ENCODE peak calls at places on chromosome 18, in six cellular contexts. Y is NB4, I is HepG2, T is A549, L is endothelial cell of umbilical vein, F is K562. Q is an unnamed sample.

GRCh38 chr18:13416848-13417247 is 198.3 kb downstream of the LDLRAD4 start:
- DNase-seq in Y (no peak), I (peak), T (no peak), L (no peak), F (no peak), Q (no peak)

GRCh38 chr18:59123588-59124369 is 15.9 kb upstream of the SEC11C start:
- DNase-seq in Y (no peak), I (no peak), T (peak), L (no peak), F (no peak), Q (no peak)

GRCh38 chr18:50111398-50111797 is 83.5 kb downstream of the MYO5B start:
- DNase-seq in Y (no peak), I (no peak), T (no peak), L (no peak), F (no peak), Q (no peak)

GRCh38 chr18:48888681-48889080 is 62.1 kb downstream of the SMAD7 start:
- DNase-seq in Y (no peak), I (no peak), T (no peak), L (no peak), F (no peak), Q (no peak)

GRCh38 chr18:48838921-48839818 is 111.6 kb downstream of the SMAD7 start:
- DNase-seq in Y (peak), I (no peak), T (no peak), L (no peak), F (no peak), Q (no peak)

GRCh38 chr18:8116346-8117007 is 492.8 kb upstream of the RAB12 start:
- DNase-seq in Y (no peak), I (peak), T (peak), L (peak), F (peak), Q (no peak)

GRCh38 chr18:6414723-6415362 is at the start of gene L3MBTL4:
- DNase-seq in Y (no peak), I (no peak), T (no peak), L (no peak), F (no peak), Q (no peak)

GRCh38 chr18:48391863-48392262 is 17.3 kb downstream of the ZBTB7C start:
- DNase-seq in Y (no peak), I (no peak), T (no peak), L (no peak), F (no peak), Q (no peak)

GRCh38 chr18:43077510-43078290 is 37.8 kb downstream of the RIT2 start:
- DNase-seq in Y (no peak), I (no peak), T (no peak), L (no peak), F (no peak), Q (no peak)

GRCh38 chr18:65990944-65991708 is 240.3 kb downstream of the CDH7 start:
- DNase-seq in Y (no peak), I (no peak), T (no peak), L (no peak), F (no peak), Q (no peak)

GRCh38 chr18:35525795-35526475 is 28.2 kb upstream of the INO80C start:
- DNase-seq in Y (peak), I (no peak), T (no peak), L (no peak), F (no peak), Q (no peak)

GRCh38 chr18:75198046-75198445 is 10.9 kb downstream of the PTGR3 start:
- DNase-seq in Y (no peak), I (no peak), T (no peak), L (no peak), F (no peak), Q (no peak)

GRCh38 chr18:51151568-51152511 is 45.6 kb downstream of the MEX3C start:
- DNase-seq in Y (peak), I (no peak), T (no peak), L (no peak), F (no peak), Q (no peak)

GRCh38 chr18:42030586-42031182 is 75.7 kb downstream of the PIK3C3 start:
- DNase-seq in Y (peak), I (peak), T (peak), L (peak), F (no peak), Q (no peak)

GRCh38 chr18:48896875-48897511 is 53.8 kb downstream of the SMAD7 start:
- DNase-seq in Y (peak), I (peak), T (peak), L (peak), F (peak), Q (peak)

GRCh38 chr18:45755936-45756335 is 32.0 kb downstream of the SLC14A1 start:
- DNase-seq in Y (no peak), I (no peak), T (no peak), L (peak), F (no peak), Q (no peak)

GRCh38 chr18:42712065-42712464 is 403.4 kb downstream of the RIT2 start:
- DNase-seq in Y (no peak), I (no peak), T (no peak), L (no peak), F (no peak), Q (no peak)

GRCh38 chr18:7059276-7059675 is 58.3 kb downstream of the LAMA1 start:
- DNase-seq in Y (no peak), I (no peak), T (no peak), L (no peak), F (no peak), Q (no peak)

GRCh38 chr18:48813833-48814489 is 136.8 kb downstream of the SMAD7 start:
- DNase-seq in Y (no peak), I (no peak), T (no peak), L (no peak), F (peak), Q (no peak)

GRCh38 chr18:45399146-45399545 is 216.1 kb upstream of the SLC14A2 start:
- DNase-seq in Y (no peak), I (no peak), T (no peak), L (no peak), F (no peak), Q (no peak)

GRCh38 chr18:50614838-50615237 is 55.0 kb downstream of the MAPK4 start:
- DNase-seq in Y (peak), I (peak), T (peak), L (no peak), F (no peak), Q (no peak)

GRCh38 chr18:79578396-79579260 is 101.0 kb upstream of the CTDP1 start:
- DNase-seq in Y (no peak), I (no peak), T (no peak), L (no peak), F (no peak), Q (no peak)

GRCh38 chr18:79577451-79578395 is 101.9 kb upstream of the CTDP1 start:
- DNase-seq in Y (peak), I (no peak), T (no peak), L (no peak), F (peak), Q (no peak)

GRCh38 chr18:79575891-79576685 is 103.5 kb upstream of the CTDP1 start:
- DNase-seq in Y (no peak), I (no peak), T (no peak), L (no peak), F (no peak), Q (no peak)

GRCh38 chr18:79574938-79575525 is 104.6 kb upstream of the CTDP1 start:
- DNase-seq in Y (peak), I (no peak), T (no peak), L (no peak), F (no peak), Q (no peak)

DNA sequence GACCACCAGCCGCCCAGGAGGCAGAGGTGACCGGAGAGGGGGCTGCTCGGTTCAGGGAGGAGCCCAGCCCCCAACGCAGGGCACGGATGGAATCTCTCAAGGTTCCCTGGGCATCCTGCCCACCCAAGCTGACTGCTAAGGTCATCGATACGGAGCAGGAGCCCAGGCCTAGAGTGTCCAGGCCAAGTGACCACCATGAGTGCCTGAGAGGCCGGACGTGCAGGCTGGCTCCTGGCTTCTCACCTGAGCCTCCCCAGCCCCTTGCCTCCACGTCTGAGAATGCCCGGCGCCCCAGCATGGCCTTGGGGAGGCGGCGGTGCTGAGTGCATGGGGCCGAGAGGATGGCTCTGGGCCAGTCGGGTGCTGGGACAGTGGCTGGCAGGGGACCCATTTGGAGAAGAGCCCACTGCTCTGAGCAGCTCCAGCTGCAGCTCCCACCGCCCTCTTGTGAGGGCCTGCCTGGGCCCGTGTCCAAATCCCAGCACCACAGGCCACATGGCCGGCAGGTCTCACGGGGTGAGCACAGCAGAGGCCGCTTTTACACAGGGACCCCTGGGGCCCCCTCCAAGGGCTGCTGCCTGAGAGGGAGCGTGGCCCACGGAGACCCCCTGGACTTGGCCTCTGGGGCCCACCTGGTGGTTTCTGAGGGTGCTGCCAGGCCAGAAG is 102.8 kb upstream of the CTDP1 start:
- DNase-seq in Y (no peak), I (no peak), T (no peak), L (no peak), F (no peak), Q (no peak)
- TF ChIP-seq MYC in Y (no peak), I (no peak), T (no peak), L (no peak), F (no peak), Q (no peak)

DNA sequence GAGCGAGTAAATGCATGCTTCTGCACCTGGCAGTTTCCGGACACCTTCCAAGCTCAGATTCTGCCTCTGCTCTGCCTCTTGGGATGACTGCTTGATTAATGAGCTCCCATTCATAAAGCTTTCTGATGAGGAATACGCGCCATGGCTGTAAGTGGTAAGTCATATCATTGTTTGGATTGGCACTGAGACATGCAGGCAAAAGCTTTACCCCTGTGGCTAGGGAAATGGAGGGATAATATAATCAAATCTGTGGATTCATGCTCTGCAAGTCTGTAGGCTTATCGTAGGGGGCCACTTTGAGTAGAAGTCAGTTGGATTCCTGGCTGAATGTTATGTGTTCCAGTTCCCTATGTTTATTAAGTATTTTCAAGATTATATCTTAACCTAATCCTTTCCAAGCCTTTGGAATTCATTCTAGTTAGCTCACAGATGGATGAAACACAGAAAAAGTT is 2176.4 kb upstream of the CELF4 start:
- DNase-seq in Y (no peak), I (no peak), T (no peak), L (peak), F (no peak), Q (no peak)
- TF ChIP-seq MYC in Y (no peak), I (no peak), T (no peak), L (no peak), F (no peak), Q (no peak)

GRCh38 chr18:23137093-23137640 is 1.9 kb downstream of the CABLES1 start:
- DNase-seq in Y (peak), I (no peak), T (no peak), L (peak), F (no peak), Q (no peak)

GRCh38 chr18:23133860-23134779 is 1.2 kb upstream of the CABLES1 start:
- DNase-seq in Y (peak), I (peak), T (peak), L (no peak), F (peak), Q (peak)

GRCh38 chr18:23136326-23137092 is 1.2 kb downstream of the CABLES1 start:
- DNase-seq in Y (peak), I (no peak), T (no peak), L (no peak), F (no peak), Q (no peak)

GRCh38 chr18:23135679-23136325 is 517 bp downstream of the CABLES1 start:
- DNase-seq in Y (peak), I (no peak), T (no peak), L (no peak), F (no peak), Q (no peak)

DNA sequence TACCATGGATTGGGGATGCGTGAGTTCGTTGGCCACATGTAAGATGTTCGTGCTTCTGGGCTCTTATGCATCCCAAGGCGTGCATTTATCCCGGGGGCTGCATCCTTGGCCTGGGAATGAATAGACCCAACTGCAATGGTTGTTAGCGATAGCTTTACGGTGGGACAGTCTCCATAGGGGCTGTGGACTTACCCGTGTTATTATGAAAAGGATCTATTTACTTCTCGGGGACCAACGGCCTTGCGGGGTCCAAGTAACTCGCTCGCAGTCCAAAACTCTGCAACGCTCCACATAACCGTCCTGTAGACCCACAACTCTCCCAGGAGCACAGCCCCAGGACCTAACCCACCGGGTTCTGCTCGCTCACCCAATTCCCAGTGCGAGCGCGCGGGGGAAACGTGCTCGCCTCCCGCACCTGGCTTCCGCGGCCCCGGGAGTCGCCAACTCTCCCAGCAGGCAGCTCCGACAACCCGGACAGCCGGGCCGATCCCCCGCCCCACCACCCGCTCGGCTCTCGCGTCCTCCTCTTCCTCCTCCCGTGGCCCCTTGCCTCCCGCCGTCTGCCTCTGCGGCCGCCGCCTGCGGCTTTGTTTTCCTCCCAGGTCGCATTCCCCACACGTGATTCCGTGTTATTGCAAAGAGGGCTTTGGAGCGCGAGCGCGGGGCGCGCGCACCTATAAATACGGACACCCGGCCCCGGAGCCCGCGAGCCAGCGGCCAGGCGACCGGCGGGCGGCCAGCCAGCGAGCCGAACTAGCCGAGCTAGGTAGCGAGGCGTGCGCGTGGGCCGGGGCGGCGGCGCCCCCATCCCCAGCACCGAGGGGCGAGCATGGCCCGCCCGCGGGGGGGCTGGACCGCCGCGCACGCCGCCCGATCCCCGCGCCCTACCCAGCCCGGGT is at the start of gene CABLES1:
- DNase-seq in Y (peak), I (peak), T (peak), L (peak), F (peak), Q (no peak)
- TF ChIP-seq MYC in Y (peak), I (peak), T (no peak), L (no peak), F (no peak), Q (no peak)

GRCh38 chr18:11850821-11851155 is 425 bp upstream of the CHMP1B start:
- DNase-seq in Y (no peak), I (no peak), T (no peak), L (no peak), F (no peak), Q (no peak)
- TF ChIP-seq MYC in Y (no peak), I (no peak), T (no peak), L (no peak), F (no peak), Q (no peak)

GRCh38 chr18:63819780-63820179 is 44.6 kb downstream of the SERPINB7 start:
- DNase-seq in Y (no peak), I (no peak), T (no peak), L (no peak), F (no peak), Q (no peak)
- TF ChIP-seq MYC in Y (no peak), I (no peak), T (no peak), L (no peak), F (no peak), Q (no peak)

GRCh38 chr18:62396381-62396780 is 71.3 kb downstream of the TNFRSF11A start:
- DNase-seq in Y (no peak), I (no peak), T (no peak), L (no peak), F (no peak), Q (no peak)
- TF ChIP-seq MYC in Y (no peak), I (no peak), T (no peak), L (no peak), F (no peak), Q (no peak)

GRCh38 chr18:55570966-55571365 is 17.0 kb downstream of the TCF4 start:
- DNase-seq in Y (no peak), I (no peak), T (no peak), L (no peak), F (no peak), Q (no peak)

GRCh38 chr18:55566456-55566935 is 21.5 kb downstream of the TCF4 start:
- DNase-seq in Y (no peak), I (no peak), T (no peak), L (no peak), F (no peak), Q (no peak)
- TF ChIP-seq MYC in Y (no peak), I (no peak), T (no peak), L (no peak), F (no peak), Q (no peak)

DNA sequence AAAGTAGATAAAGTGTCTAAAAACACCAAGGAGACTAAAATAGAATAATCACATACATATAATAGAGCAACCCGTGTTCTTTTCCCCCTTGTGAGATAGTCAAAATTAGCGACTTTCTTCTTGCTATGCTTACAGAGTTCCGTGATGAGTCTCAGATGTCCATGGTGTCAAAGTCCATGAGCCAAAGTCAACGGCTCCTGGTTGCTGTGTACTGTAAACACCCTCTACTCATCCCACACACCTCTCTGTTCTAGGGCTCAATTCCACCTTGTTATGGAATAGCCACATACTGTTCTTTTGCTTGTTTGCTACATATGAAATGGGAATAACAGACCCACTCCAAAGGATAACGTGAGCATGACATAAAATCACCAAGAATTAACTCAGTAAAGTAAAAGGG is 52.5 kb downstream of the GAREM1 start:
- DNase-seq in Y (no peak), I (peak), T (no peak), L (no peak), F (no peak), Q (no peak)
- TF ChIP-seq MYC in Y (no peak), I (no peak), T (no peak), L (no peak), F (no peak), Q (no peak)

DNA sequence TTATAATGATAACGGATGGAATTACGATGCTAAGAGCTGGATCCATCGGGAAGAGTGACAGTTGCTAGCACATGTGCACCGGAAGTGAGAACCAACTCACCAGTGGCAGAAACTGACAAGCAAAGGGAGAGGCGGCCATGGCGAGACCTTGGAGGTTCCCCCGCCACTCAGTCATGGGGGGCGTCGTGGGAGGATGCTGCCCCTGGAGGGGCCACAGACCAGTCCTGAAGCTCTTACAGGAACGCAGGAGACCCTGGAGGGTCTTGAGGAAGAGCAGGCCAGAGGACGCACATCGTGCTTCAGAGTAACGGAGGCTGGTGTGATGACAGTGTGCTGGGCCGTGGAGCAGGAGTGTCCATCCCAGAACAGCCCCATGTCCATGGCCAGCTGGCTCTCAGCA is 53.1 kb upstream of the KCNG2 start:
- DNase-seq in Y (no peak), I (no peak), T (no peak), L (no peak), F (no peak), Q (no peak)
- TF ChIP-seq MYC in Y (no peak), I (no peak), T (no peak), L (no peak), F (no peak), Q (no peak)